ENCODE peak calls at places on chromosomes 3 and 15, in four cellular contexts. E is MM.1S, H is adrenal gland, P is foreskin keratinocyte. B is an unnamed sample.

GRCh38 chr3:27633224-27633545 is 88.9 kb downstream of the EOMES start:
- DNase-seq in H (no peak), E (no peak), P (no peak), B (no peak)

GRCh38 chr15:28181386-28181785 is 82.3 kb upstream of the OCA2 start:
- DNase-seq in P (peak; percentile 6), E (no peak), H (no peak), B (no peak)

GRCh38 chr3:50388021-50388719 is 28.8 kb upstream of the TMEM115 start:
- DNase-seq in E (no peak), H (no peak), P (no peak), B (no peak)

GRCh38 chr15:49382394-49382793 is 40.6 kb upstream of the FGF7 start:
- DNase-seq in P (no peak), E (no peak), H (no peak), B (no peak)

GRCh38 chr3:138206196-138206595 is 19.1 kb downstream of the ARMC8 start:
- DNase-seq in P (no peak), E (no peak), H (no peak), B (no peak)

GRCh38 chr15:67920524-67921240 is 80.8 kb upstream of the RNU6-1 start:
- DNase-seq in E (no peak), H (no peak), P (no peak), B (no peak)

GRCh38 chr3:168102735-168103410 is 7.1 kb upstream of the GOLIM4 start:
- DNase-seq in E (no peak), H (no peak), P (no peak), B (no peak)

GRCh38 chr3:124826703-124827102 is 60.5 kb downstream of the ITGB5 start:
- DNase-seq in P (peak; percentile 72), H (peak; percentile 25), E (no peak), B (no peak)

GRCh38 chr3:67647390-67647878 is 7.0 kb downstream of the SUCLG2 start:
- DNase-seq in E (no peak), P (peak; percentile 91), H (no peak), B (no peak)

DNA sequence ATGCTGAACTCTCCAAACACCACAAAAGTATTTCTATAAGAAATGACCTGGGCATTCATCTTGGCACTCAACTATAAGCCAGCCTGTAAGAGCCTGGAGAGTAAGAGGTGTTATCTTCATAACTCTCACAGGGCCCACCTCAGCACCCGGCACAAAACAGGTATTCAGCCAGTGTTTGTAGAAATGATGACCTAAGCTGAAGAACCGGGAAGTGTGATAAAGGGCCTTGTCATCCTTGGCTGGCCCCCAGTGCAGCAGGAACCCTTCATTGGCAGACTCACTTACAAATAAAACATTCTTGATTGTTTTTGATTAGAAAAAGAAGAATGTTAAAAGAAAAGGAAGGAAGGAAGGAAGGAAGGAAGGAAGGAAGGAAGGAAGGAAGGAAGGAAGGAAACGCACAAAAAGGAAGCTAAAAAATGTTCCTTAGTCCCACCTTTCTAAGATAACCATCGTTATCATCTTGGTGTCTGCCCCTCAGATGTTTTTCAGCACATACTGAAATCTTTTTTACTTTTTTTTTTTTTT is 52.1 kb downstream of the DAPK2 start:
- DNase-seq in P (no peak), H (peak; percentile 16), E (no peak), B (no peak)
- H3K4me1 ChIP-seq in P (peaks cover 11% of the 10 kb centered on the region), H (peaks cover 16% of the 10 kb centered on the region), E (peaks cover 18% of the 10 kb centered on the region), B (peaks cover 19% of the 10 kb centered on the region)

GRCh38 chr15:70087708-70088352 is 9.9 kb downstream of the TLE3 start:
- DNase-seq in E (no peak), H (no peak), P (no peak), B (no peak)

GRCh38 chr15:70090436-70091291 is 7.1 kb downstream of the TLE3 start:
- DNase-seq in P (no peak), H (no peak), E (no peak), B (no peak)

GRCh38 chr15:70088427-70088826 is 9.3 kb downstream of the TLE3 start:
- DNase-seq in E (no peak), H (no peak), P (no peak), B (no peak)

GRCh38 chr15:70088887-70089691 is 8.6 kb downstream of the TLE3 start:
- DNase-seq in H (no peak), P (no peak), E (no peak), B (no peak)

DNA sequence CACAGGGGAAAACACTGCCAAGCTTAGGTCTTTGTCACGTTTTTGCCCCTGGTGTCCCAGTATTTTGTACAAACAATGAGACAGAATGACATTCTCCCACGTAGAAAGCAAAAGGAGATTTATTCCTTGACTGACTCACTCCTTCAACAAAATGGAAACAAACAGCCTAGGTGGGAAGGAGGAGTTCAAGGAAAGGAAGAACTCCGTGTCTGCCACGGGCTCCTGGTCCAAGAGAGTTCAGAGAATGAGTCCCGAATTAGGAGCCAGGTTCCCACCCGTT is 8.1 kb downstream of the TLE3 start:
- DNase-seq in E (no peak), H (no peak), P (no peak), B (no peak)
- H3K4me1 ChIP-seq in E (peaks cover 57% of the 10 kb centered on the region), H (peaks cover 36% of the 10 kb centered on the region), P (peaks cover 14% of the 10 kb centered on the region), B (peaks cover 94% of the 10 kb centered on the region)

DNA sequence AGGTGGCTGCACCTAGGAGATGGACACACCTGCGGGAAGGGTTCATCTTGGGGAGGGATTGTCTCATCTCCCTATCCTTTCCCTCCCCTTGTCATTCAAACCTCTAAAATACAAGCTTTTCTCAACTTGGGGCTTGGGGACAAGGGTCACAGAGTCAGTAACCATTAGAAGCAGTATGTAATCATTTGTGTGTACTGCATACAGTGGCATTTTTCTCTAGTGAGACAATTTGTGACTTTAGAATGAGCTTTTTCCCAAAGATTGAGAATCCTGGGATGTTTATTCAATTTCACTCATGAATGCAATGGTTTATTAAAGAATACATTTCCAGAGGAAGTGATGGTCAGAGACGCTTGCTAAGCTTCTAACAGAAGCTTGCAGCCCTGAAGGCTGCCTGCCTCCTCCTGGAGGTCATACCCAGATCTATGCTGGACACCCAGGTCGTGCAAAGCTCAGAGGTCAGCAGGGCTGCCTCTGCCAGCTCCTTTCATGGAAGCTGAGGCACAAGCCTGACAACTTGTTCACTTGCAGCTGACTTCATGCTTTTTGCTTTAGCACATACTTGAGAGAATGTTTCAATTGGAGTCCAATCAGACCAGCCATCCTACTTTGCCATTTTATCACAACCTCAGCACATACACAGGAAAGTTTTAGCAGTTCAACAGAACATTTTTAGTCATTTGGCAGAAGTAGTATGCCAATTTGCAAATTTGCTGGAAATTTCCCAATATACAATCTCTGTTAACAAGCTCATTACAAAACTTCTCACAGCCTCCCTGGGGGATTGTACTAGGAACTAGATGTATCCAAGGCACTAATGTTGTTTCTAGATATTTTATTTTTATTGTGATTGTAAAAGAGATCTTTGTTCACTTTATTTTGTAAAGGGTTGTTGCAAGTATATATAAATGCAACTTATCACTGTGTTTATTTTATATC is 25.6 kb upstream of the ALDH1L1 start:
- DNase-seq in E (no peak), H (no peak), P (no peak), B (no peak)
- H3K4me1 ChIP-seq in E (no peaks in the 10 kb centered on the region), H (peaks cover 3% of the 10 kb centered on the region), P (peaks cover 15% of the 10 kb centered on the region), B (no peaks in the 10 kb centered on the region)

GRCh38 chr15:81285461-81285860 is 38.5 kb downstream of the STARD5 start:
- DNase-seq in H (no peak), E (no peak), P (no peak), B (no peak)
- H3K4me1 ChIP-seq in H (no peaks in the 10 kb centered on the region), E (peaks cover 31% of the 10 kb centered on the region), P (no peaks in the 10 kb centered on the region), B (peaks cover 69% of the 10 kb centered on the region)

GRCh38 chr15:57216288-57216687 is 160.0 kb upstream of the CGNL1 start:
- DNase-seq in P (peak; percentile 56), E (no peak), H (peak; percentile 35), B (no peak)

GRCh38 chr15:57215371-57215770 is 160.9 kb upstream of the CGNL1 start:
- DNase-seq in E (no peak), H (no peak), P (no peak), B (no peak)

GRCh38 chr15:57220220-57220619 is 156.1 kb upstream of the CGNL1 start:
- DNase-seq in H (no peak), E (no peak), P (no peak), B (no peak)

GRCh38 chr15:57218826-57219576 is 157.3 kb upstream of the CGNL1 start:
- DNase-seq in H (no peak), E (no peak), P (peak; percentile 14), B (no peak)

DNA sequence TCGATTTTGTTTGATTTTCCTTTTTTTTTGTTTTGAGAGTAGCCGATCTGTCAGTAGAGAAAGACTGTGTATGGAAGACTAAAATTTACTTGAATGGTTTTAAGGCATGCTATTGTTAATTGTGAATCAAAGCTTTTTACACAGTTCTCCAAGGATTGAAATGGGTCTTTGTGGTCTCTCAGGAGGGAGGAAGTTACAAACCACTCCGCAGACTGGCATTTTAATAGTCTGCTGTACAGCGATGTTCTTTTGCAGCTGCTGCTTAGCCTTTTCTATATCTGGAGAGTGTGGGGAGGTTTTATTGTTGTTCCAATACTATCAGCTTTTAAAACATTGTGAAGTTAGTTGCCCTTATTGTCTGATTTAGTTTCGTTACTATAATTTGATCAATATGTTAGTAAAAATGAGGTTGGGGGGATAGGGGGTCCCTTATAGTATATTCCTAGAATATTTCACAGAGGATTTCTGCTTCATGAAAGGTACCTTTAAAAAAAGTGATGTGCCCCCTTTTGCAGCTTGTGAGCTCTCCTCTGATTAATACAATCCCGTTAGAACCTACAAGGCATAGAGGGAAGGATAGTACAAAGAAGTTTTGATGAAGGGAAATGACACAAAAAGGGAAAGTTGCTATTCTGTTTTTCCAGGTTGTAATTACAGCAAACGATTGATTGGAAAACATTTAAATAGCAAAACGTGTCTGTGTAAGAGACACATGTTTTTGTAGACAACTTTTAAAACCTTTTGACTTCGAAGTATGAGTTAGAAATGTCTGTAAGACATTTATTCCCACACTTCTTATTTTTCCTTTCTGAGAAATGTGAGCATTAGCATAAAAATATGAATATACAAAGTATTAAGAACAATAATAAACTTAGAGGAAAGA is 158.3 kb upstream of the CGNL1 start:
- DNase-seq in E (no peak), P (no peak), H (no peak), B (no peak)
- H3K4me1 ChIP-seq in E (no peaks in the 10 kb centered on the region), P (peaks cover 13% of the 10 kb centered on the region), H (peaks cover 74% of the 10 kb centered on the region), B (peaks cover 3% of the 10 kb centered on the region)

GRCh38 chr15:60087561-60087960 is 83.5 kb downstream of the FOXB1 start:
- DNase-seq in H (no peak), E (no peak), P (no peak), B (no peak)
- H3K4me1 ChIP-seq in H (no peaks in the 10 kb centered on the region), E (no peaks in the 10 kb centered on the region), P (peaks cover 9% of the 10 kb centered on the region), B (no peaks in the 10 kb centered on the region)

B was measured in CD4-positive, alpha-beta memory T cell.